ENCODE peak calls at places on chromosomes 3 and 15, in nine cellular contexts. Y is prostate gland; I is stimulated activated CD8-positive, alpha-beta memory T cell treated with anti-CD3 and anti-CD28 coated beads, Interleukin-2, amount 100 ng/mL, for 1 hour; A is posterior vena cava; M is mucosa of descending colon; S is Peyer's patch; P is activated CD4-positive, alpha-beta T cell treated with anti-CD3 and anti-CD28 coated beads, Interleukin-2, amount 10 ng/mL, durations not matched to agents 24 days and 14 days; X is stimulated activated CD4-positive, alpha-beta T cell treated with anti-CD3 and anti-CD28 coated beads, Interleukin-12 subunit alpha, Interleukin-12 subunit beta, amount 100 ng/mL, for 4 hours; D is EL. W is an unnamed sample.

GRCh38 chr3:10182950-10183349 is 18.2 kb downstream of the IRAK2 start:
- DNase-seq in P (no peak), I (no peak), D (no peak), A (peak), M (no peak), X (no peak), S (no peak), Y (no peak), W (no peak)

GRCh38 chr3:9843715-9844438 is at the start of gene RPUSD3:
- DNase-seq in A (peak), P (peak), S (peak), D (peak), I (peak), X (peak), M (peak), Y (peak), W (peak)

GRCh38 chr3:17935217-17935616 is 192.8 kb upstream of the TBC1D5 start:
- DNase-seq in X (no peak), I (no peak), D (no peak), M (no peak), P (peak), Y (no peak), A (no peak), S (no peak), W (no peak)

GRCh38 chr3:101849714-101850326 is 506 bp downstream of the NFKBIZ start:
- DNase-seq in M (peak), Y (peak), S (peak), D (no peak), I (peak), P (peak), X (peak), A (peak), W (peak)

GRCh38 chr15:63288778-63289378 is 11.5 kb downstream of the APH1B start:
- DNase-seq in M (peak), Y (no peak), I (no peak), A (no peak), X (no peak), D (peak), P (peak), S (no peak), W (no peak)

GRCh38 chr15:69017978-69018377 is 3.5 kb downstream of the NOX5 start:
- DNase-seq in M (no peak), Y (no peak), X (no peak), P (no peak), D (no peak), A (no peak), I (no peak), S (no peak), W (no peak)

GRCh38 chr3:127151992-127152391 is 40.9 kb upstream of the PRR23E start:
- DNase-seq in Y (no peak), D (peak), I (no peak), X (no peak), S (no peak), A (no peak), M (no peak), P (no peak), W (no peak)

GRCh38 chr3:64166584-64167155 is 58.6 kb downstream of the PRICKLE2 start:
- DNase-seq in M (no peak), S (no peak), D (no peak), I (no peak), P (no peak), Y (no peak), A (no peak), X (no peak), W (no peak)

GRCh38 chr3:52518723-52519444 is 14.8 kb downstream of the NT5DC2 start:
- DNase-seq in A (no peak), I (no peak), Y (no peak), X (no peak), S (no peak), D (peak), P (no peak), M (peak), W (no peak)

GRCh38 chr15:86830304-86830703 is 750.6 kb downstream of the AGBL1 start:
- DNase-seq in I (no peak), A (no peak), M (no peak), S (no peak), P (no peak), Y (no peak), X (no peak), D (no peak), W (no peak)

GRCh38 chr3:66803206-66803605 is 194.9 kb upstream of the KBTBD8 start:
- DNase-seq in M (no peak), S (no peak), P (no peak), A (no peak), X (no peak), Y (no peak), I (no peak), D (no peak), W (no peak)

GRCh38 chr15:100667405-100668320 is 65.3 kb downstream of the ASB7 start:
- DNase-seq in M (peak), Y (no peak), D (no peak), S (no peak), I (no peak), A (no peak), X (no peak), P (no peak), W (no peak)